ENCODE peak calls at places on chromosomes 13 and 19, in seven cellular contexts. One of them, this sample, is unnamed. For H3K4me1, the result is how much of the 10 kb centered on the place peaks cover.

GRCh38 chr19:15672580-15673175 is at the start of gene CYP4F12:
- DNase-seq in stomach: peak
- DNase-seq in transverse colon: peak
- DNase-seq in GM23338: peak
- DNase-seq in GM23248: peak
- DNase-seq in heart right ventricle: peak
- DNase-seq in DND-41: peak
- DNase-seq in this sample: peak

GRCh38 chr19:56120371-56121179 is 520 bp downstream of the ZNF787 start:
- DNase-seq in stomach: peak
- DNase-seq in transverse colon: peak
- DNase-seq in GM23338: peak
- DNase-seq in GM23248: peak
- DNase-seq in heart right ventricle: peak
- DNase-seq in DND-41: peak
- DNase-seq in this sample: peak

GRCh38 chr19:48608798-48609263 is 2.3 kb downstream of the SPACA4 start:
- DNase-seq in stomach: no peak
- DNase-seq in transverse colon: peak
- DNase-seq in GM23338: peak
- DNase-seq in GM23248: peak
- DNase-seq in heart right ventricle: no peak
- DNase-seq in DND-41: peak
- DNase-seq in this sample: peak

GRCh38 chr13:24233351-24233901 is 72.9 kb downstream of the SPATA13 start:
- DNase-seq in stomach: no peak
- DNase-seq in transverse colon: no peak
- DNase-seq in GM23338: peak
- DNase-seq in GM23248: peak
- DNase-seq in heart right ventricle: no peak
- DNase-seq in DND-41: no peak
- DNase-seq in this sample: no peak

GRCh38 chr13:108728370-108728769 is 99.0 kb downstream of the MYO16 start:
- DNase-seq in stomach: no peak
- DNase-seq in transverse colon: no peak
- DNase-seq in GM23338: peak
- DNase-seq in GM23248: no peak
- DNase-seq in heart right ventricle: no peak
- DNase-seq in DND-41: no peak
- DNase-seq in this sample: no peak

GRCh38 chr13:94433055-94433947 is 46.2 kb downstream of the DCT start:
- DNase-seq in stomach: no peak
- DNase-seq in transverse colon: peak
- DNase-seq in GM23338: peak
- DNase-seq in GM23248: no peak
- DNase-seq in heart right ventricle: peak
- DNase-seq in DND-41: peak
- DNase-seq in this sample: peak

GRCh38 chr13:34555988-34556387 is 386.1 kb upstream of the NBEA start:
- DNase-seq in stomach: no peak
- DNase-seq in transverse colon: no peak
- DNase-seq in GM23338: no peak
- DNase-seq in GM23248: no peak
- DNase-seq in heart right ventricle: no peak
- DNase-seq in DND-41: no peak
- DNase-seq in this sample: no peak

GRCh38 chr19:35206379-35206778 is 22.2 kb downstream of the FAM187B start:
- DNase-seq in stomach: no peak
- DNase-seq in transverse colon: peak
- DNase-seq in GM23338: no peak
- DNase-seq in GM23248: no peak
- DNase-seq in heart right ventricle: no peak
- DNase-seq in DND-41: peak
- DNase-seq in this sample: peak

GRCh38 chr19:11699931-11700794 is 38.6 kb downstream of the ZNF823 start:
- DNase-seq in stomach: no peak
- DNase-seq in transverse colon: no peak
- DNase-seq in GM23338: peak
- DNase-seq in GM23248: peak
- DNase-seq in heart right ventricle: no peak
- DNase-seq in DND-41: peak
- DNase-seq in this sample: peak

GRCh38 chr13:54787754-54788153 is 1759.1 kb downstream of the OLFM4 start:
- DNase-seq in stomach: no peak
- DNase-seq in transverse colon: no peak
- DNase-seq in GM23338: no peak
- DNase-seq in GM23248: no peak
- DNase-seq in heart right ventricle: no peak
- DNase-seq in DND-41: no peak
- DNase-seq in this sample: no peak

GRCh38 chr19:47891622-47891922 is 5.5 kb upstream of the SULT2A1 start:
- DNase-seq in stomach: no peak
- DNase-seq in transverse colon: no peak
- DNase-seq in GM23338: no peak
- DNase-seq in GM23248: no peak
- DNase-seq in heart right ventricle: no peak
- DNase-seq in DND-41: no peak
- DNase-seq in this sample: no peak

GRCh38 chr13:92954746-92955145 is 271.9 kb upstream of the GPC6 start:
- DNase-seq in stomach: no peak
- DNase-seq in transverse colon: no peak
- DNase-seq in GM23338: no peak
- DNase-seq in GM23248: no peak
- DNase-seq in heart right ventricle: no peak
- DNase-seq in DND-41: no peak
- DNase-seq in this sample: no peak

GRCh38 chr13:42883142-42883541 is 101.8 kb downstream of the FAM216B start:
- DNase-seq in stomach: no peak
- DNase-seq in transverse colon: no peak
- DNase-seq in GM23338: no peak
- DNase-seq in GM23248: peak
- DNase-seq in heart right ventricle: no peak
- DNase-seq in DND-41: no peak
- DNase-seq in this sample: no peak

GRCh38 chr19:49425922-49426592 is 869 bp downstream of the GFY start:
- DNase-seq in stomach: no peak
- DNase-seq in transverse colon: no peak
- DNase-seq in GM23338: peak
- DNase-seq in GM23248: peak
- DNase-seq in heart right ventricle: no peak
- DNase-seq in DND-41: no peak
- DNase-seq in this sample: no peak

GRCh38 chr13:83845121-83845520 is 37.2 kb downstream of the SLITRK1 start:
- DNase-seq in stomach: no peak
- DNase-seq in transverse colon: no peak
- DNase-seq in GM23338: no peak
- DNase-seq in GM23248: no peak
- DNase-seq in heart right ventricle: no peak
- DNase-seq in DND-41: no peak
- DNase-seq in this sample: no peak

GRCh38 chr19:8631425-8631819 is 989 bp downstream of the NFILZ start:
- DNase-seq in stomach: no peak
- DNase-seq in transverse colon: peak
- DNase-seq in GM23338: no peak
- DNase-seq in GM23248: peak
- DNase-seq in heart right ventricle: peak
- DNase-seq in DND-41: no peak
- DNase-seq in this sample: no peak

GRCh38 chr19:30664358-30665058 is 292.3 kb downstream of the ZNF536 start:
- DNase-seq in stomach: peak
- DNase-seq in transverse colon: no peak
- DNase-seq in GM23338: peak
- DNase-seq in GM23248: peak
- DNase-seq in heart right ventricle: peak
- DNase-seq in DND-41: no peak
- DNase-seq in this sample: peak

DNA sequence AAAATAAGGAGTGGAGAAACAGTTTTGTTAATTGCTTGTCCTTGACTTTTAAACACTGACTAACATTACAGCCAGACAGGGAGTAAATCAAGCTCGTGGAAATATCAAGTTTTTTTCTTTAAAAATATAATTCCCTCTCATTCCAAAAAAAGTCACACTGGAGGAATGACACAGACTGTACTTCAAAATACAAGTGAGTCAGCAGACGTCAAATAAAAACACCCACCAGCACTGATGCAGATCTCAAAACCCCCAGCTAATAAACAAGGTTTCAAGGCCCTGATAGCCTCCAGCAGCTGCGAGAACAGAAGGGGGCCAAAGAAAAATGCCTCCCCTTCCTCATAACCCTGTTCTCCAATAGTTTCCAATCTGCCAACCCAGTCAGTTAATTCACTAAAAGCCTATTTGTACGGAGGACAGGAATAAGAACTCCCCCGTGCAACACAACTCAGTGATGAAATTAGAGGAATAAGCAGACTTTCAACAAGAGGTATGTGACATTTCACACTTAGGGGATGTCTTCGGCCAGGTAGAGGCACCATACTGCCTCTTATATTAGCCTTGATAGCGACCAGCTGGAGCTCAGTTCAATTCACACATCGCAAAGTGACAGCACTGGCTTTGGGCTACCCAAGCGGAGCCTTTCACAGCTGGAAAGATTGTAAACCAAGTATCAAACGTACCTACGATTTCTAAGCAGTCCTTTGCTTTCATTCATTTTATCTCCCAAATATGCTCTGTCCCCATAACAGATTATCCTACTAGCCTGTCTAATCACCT is 561.0 kb upstream of the KLF12 start:
- DNase-seq in stomach: no peak
- DNase-seq in transverse colon: no peak
- DNase-seq in GM23338: no peak
- DNase-seq in GM23248: peak
- DNase-seq in heart right ventricle: no peak
- DNase-seq in DND-41: no peak
- DNase-seq in this sample: no peak
- H3K27ac ChIP-seq in stomach: no peak
- H3K27ac ChIP-seq in transverse colon: no peak
- H3K27ac ChIP-seq in GM23338: peak
- H3K27ac ChIP-seq in GM23248: no peak
- H3K27ac ChIP-seq in heart right ventricle: no peak
- H3K27ac ChIP-seq in DND-41: no peak
- H3K27ac ChIP-seq in this sample: no peak

DNA sequence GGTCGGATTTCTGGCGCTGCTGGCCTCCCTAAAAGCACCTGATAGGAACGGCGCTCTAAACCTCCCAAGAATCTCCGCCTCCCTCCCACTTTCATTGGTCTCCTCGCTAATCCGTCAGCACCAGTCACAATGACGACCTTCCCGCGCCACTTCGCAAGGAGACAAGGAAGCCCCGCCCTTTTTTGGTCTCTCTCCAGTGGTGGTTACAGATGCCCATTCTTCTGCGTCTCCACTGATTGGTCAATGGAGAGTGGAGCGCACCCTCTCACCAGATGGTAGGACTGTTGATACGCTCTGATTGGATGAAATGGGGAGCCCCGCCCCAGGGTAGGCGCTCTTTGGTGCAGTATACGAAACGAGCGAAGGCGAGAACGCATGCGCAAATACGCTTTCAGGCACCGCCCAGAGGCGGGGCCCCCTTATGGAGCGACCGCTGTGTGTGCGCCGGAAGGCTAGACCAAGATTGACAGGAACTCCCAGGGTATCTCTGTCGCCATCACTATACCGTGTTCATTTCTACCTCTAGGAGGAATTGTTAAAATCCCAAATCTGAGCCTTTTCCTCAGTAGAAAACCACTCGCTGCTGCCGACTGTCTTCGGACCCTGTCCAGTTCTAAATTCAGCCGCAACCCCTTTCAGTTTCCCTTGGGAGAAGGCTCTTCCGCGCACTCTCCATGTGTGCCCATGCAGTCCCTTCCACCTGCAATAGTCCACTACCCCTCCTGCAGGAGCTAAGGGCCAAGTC is 617 bp upstream of the HNRNPL start:
- DNase-seq in stomach: peak
- DNase-seq in transverse colon: peak
- DNase-seq in GM23338: peak
- DNase-seq in GM23248: peak
- DNase-seq in heart right ventricle: peak
- DNase-seq in DND-41: peak
- DNase-seq in this sample: peak
- H3K4me1 ChIP-seq in stomach: half or more
- H3K4me1 ChIP-seq in transverse colon: under half
- H3K4me1 ChIP-seq in GM23338: under half
- H3K4me1 ChIP-seq in GM23248: under half
- H3K4me1 ChIP-seq in heart right ventricle: half or more
- H3K4me1 ChIP-seq in DND-41: half or more
- H3K4me1 ChIP-seq in this sample: under half

GRCh38 chr13:99085846-99086148 is 107.9 kb upstream of the DOCK9 start:
- DNase-seq in stomach: no peak
- DNase-seq in transverse colon: no peak
- DNase-seq in GM23338: no peak
- DNase-seq in GM23248: no peak
- DNase-seq in heart right ventricle: no peak
- DNase-seq in DND-41: no peak
- DNase-seq in this sample: no peak

GRCh38 chr13:99086149-99086868 is 108.4 kb upstream of the DOCK9 start:
- DNase-seq in stomach: peak
- DNase-seq in transverse colon: peak
- DNase-seq in GM23338: peak
- DNase-seq in GM23248: peak
- DNase-seq in heart right ventricle: peak
- DNase-seq in DND-41: peak
- DNase-seq in this sample: peak

GRCh38 chr13:99087130-99087953 is 109.5 kb upstream of the DOCK9 start:
- DNase-seq in stomach: peak
- DNase-seq in transverse colon: peak
- DNase-seq in GM23338: peak
- DNase-seq in GM23248: peak
- DNase-seq in heart right ventricle: peak
- DNase-seq in DND-41: peak
- DNase-seq in this sample: peak

GRCh38 chr13:99086869-99087129 is 108.9 kb upstream of the DOCK9 start:
- DNase-seq in stomach: no peak
- DNase-seq in transverse colon: peak
- DNase-seq in GM23338: no peak
- DNase-seq in GM23248: no peak
- DNase-seq in heart right ventricle: no peak
- DNase-seq in DND-41: peak
- DNase-seq in this sample: peak

DNA sequence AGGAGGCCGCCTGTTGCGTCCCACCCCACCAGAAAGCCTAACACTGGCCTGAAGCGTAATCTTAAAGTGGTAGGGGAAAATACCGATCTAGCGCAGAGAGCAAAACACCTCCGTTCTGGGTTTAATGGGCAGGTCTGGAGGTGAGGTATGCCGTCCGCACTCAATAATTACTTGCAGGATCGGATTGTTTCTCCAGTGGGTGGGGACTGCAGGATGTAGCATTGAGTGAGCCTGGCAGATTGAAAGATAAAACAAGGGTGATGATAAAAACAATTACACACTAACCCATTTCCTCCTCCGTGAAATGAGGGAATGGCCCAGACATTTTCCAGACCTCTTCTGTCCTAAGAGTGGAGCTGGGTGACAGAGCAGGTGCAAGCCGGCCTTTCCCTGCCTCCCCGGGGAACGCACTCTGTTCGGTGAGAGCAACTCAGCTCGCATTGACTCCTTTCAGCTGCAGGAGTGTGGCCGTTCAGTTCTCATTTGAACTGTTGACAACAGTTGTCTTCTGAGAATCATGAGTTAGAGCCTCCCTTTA is 110.2 kb upstream of the DOCK9 start:
- DNase-seq in stomach: no peak
- DNase-seq in transverse colon: peak
- DNase-seq in GM23338: peak
- DNase-seq in GM23248: no peak
- DNase-seq in heart right ventricle: no peak
- DNase-seq in DND-41: peak
- DNase-seq in this sample: no peak
- H3K27ac ChIP-seq in stomach: peak
- H3K27ac ChIP-seq in transverse colon: peak
- H3K27ac ChIP-seq in GM23338: peak
- H3K27ac ChIP-seq in GM23248: no peak
- H3K27ac ChIP-seq in heart right ventricle: peak
- H3K27ac ChIP-seq in DND-41: peak
- H3K27ac ChIP-seq in this sample: peak

GRCh38 chr13:20993661-20994440 is 67.5 kb downstream of the LATS2 start:
- DNase-seq in stomach: no peak
- DNase-seq in transverse colon: no peak
- DNase-seq in GM23338: no peak
- DNase-seq in GM23248: peak
- DNase-seq in heart right ventricle: no peak
- DNase-seq in DND-41: no peak
- DNase-seq in this sample: no peak
- H3K4me1 ChIP-seq in stomach: under half
- H3K4me1 ChIP-seq in transverse colon: under half
- H3K4me1 ChIP-seq in GM23338: under half
- H3K4me1 ChIP-seq in GM23248: half or more
- H3K4me1 ChIP-seq in heart right ventricle: under half
- H3K4me1 ChIP-seq in DND-41: under half
- H3K4me1 ChIP-seq in this sample: under half

This sample was measured in small intestine.